ENCODE peak calls at places on chromosomes 7 and 10, in four cellular contexts. E is WTC11, M is K562, T is H1. V is an unnamed sample.

GRCh38 chr7:47580811-47581331 is 1.0 kb downstream of the TNS3 start:
- DNase-seq in E (no peak), M (no peak), T (no peak), V (no peak)

GRCh38 chr7:30795161-30795943 is 24.1 kb downstream of the MINDY4 start:
- DNase-seq in M (no peak), T (no peak), E (no peak), V (no peak)

GRCh38 chr7:135976312-135977019 is 693 bp downstream of the MTPN start:
- DNase-seq in E (peak; percentile 33), T (peak; percentile 29), M (peak; percentile 70), V (peak; percentile 67)

GRCh38 chr10:96747734-96748550 is 27.6 kb upstream of the PIK3AP1 start:
- DNase-seq in M (no peak), E (no peak), T (no peak), V (no peak)

GRCh38 chr7:150986099-150986512 is 4.7 kb upstream of the NOS3 start:
- DNase-seq in T (no peak), E (peak; percentile 83), M (peak; percentile 80), V (peak; percentile 85)

GRCh38 chr7:17651926-17652385 is 288.3 kb downstream of the SNX13 start:
- DNase-seq in T (no peak), E (no peak), M (no peak), V (no peak)

GRCh38 chr10:18860591-18861205 is 187.9 kb upstream of the MALRD1 start:
- DNase-seq in M (no peak), T (no peak), E (no peak), V (no peak)

GRCh38 chr10:86336341-86336740 is 30.3 kb downstream of the GRID1 start:
- DNase-seq in T (no peak), M (no peak), E (no peak), V (no peak)

GRCh38 chr7:139950881-139951525 is 111.7 kb downstream of the PARP12 start:
- DNase-seq in M (no peak), T (no peak), E (no peak), V (no peak)

GRCh38 chr10:7245505-7245904 is 165.3 kb downstream of the SFMBT2 start:
- DNase-seq in T (no peak), M (no peak), E (no peak), V (no peak)

GRCh38 chr10:52423369-52423768 is 109.3 kb downstream of the DKK1 start:
- DNase-seq in M (no peak), E (no peak), T (no peak), V (no peak)
- TF ChIP-seq TEAD4 in M (no peak), E (no peak), T (no peak), V (no peak)

GRCh38 chr7:79855172-79855571 is 279.5 kb upstream of the GNAI1 start:
- DNase-seq in T (no peak), E (no peak), M (no peak), V (no peak)

GRCh38 chr7:79854621-79855020 is 280.0 kb upstream of the GNAI1 start:
- DNase-seq in M (no peak), E (no peak), T (no peak), V (no peak)
- TF ChIP-seq TEAD4 in M (no peak), E (no peak), T (no peak), V (no peak)

GRCh38 chr7:75072978-75073282 is 672 bp downstream of the RCC1L start:
- DNase-seq in M (no peak), E (no peak), T (no peak), V (no peak)
- TF ChIP-seq TEAD4 in M (no peak), E (no peak), T (no peak), V (no peak)

DNA sequence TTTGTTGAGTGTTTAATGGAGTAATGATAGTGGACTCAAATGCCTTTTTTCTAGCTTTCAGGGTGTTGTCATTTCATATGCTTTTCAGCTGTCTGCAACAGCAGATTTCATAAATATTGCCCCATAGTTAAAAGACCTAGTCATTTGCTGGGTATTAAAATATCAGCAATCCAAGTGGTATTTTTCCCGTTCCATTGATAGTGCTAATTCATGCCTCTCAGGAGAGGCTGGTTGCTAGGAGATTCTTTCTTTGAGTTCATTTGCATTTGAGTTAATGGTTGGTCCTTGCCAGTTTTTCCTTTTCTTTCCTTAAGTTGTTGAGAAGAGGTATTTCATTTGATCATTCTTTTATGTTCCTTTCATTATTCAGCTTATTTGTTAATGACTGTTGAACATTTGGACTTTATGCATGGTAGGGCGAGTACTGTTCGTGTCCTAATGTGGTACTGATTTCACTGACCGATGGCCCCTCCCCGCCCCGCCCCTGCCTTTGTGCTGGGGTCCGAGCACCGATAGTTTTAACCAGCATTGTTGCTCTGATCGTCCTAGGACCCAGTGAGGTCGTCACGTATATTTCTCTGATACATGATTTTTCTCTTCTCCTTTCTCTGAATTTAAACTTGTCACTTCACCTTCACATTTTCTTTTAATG is 128.6 kb downstream of the CCNY start:
- DNase-seq in T (no peak), M (no peak), E (no peak), V (no peak)
- TF ChIP-seq TEAD4 in T (no peak), M (no peak), E (no peak), V (no peak)

GRCh38 chr7:55074008-55074499 is 55.2 kb downstream of the EGFR start:
- DNase-seq in T (peak; percentile 43), E (no peak), M (peak; percentile 19), V (no peak)
- TF ChIP-seq TEAD4 in T (no peak), E (no peak), M (no peak), V (no peak)

GRCh38 chr7:130921391-130922180 is 187.6 kb upstream of the KLF14 start:
- DNase-seq in E (no peak), T (no peak), M (no peak), V (no peak)

GRCh38 chr7:130920122-130920521 is 186.1 kb upstream of the KLF14 start:
- DNase-seq in M (no peak), T (no peak), E (no peak), V (no peak)

GRCh38 chr7:130917669-130918128 is 183.7 kb upstream of the KLF14 start:
- DNase-seq in T (no peak), E (no peak), M (no peak), V (no peak)

GRCh38 chr7:130919316-130920103 is 185.5 kb upstream of the KLF14 start:
- DNase-seq in T (no peak), M (no peak), E (no peak), V (no peak)

GRCh38 chr7:130918129-130919052 is 184.4 kb upstream of the KLF14 start:
- DNase-seq in M (no peak), E (no peak), T (no peak), V (no peak)
- TF ChIP-seq TEAD4 in M (no peak), E (no peak), T (no peak), V (no peak)